ENCODE peak calls at places on chromosome 14, in four cellular contexts. B, N, V and A are unnamed samples.

GRCh38 chr14:56328021-56328420 is 209.8 kb downstream of the PELI2 start:
- DNase-seq in N (no peak), B (no peak), V (no peak), A (no peak)

GRCh38 chr14:88380405-88380804 is 5.1 kb upstream of the SPATA7 start:
- DNase-seq in N (no peak), B (no peak), V (peak), A (no peak)

GRCh38 chr14:99578541-99579044 is 25.4 kb downstream of the CCDC85C start:
- DNase-seq in N (no peak), B (no peak), V (no peak), A (no peak)

GRCh38 chr14:22227084-22227483 is 361.9 kb downstream of the DAD1 start:
- DNase-seq in B (no peak), N (no peak), V (no peak), A (no peak)

GRCh38 chr14:22847661-22848341 is 11.4 kb downstream of the MMP14 start:
- DNase-seq in V (peak), N (no peak), B (no peak), A (no peak)

GRCh38 chr14:102196436-102197230 is 56.9 kb downstream of the WDR20 start:
- DNase-seq in B (no peak), V (no peak), N (no peak), A (no peak)

GRCh38 chr14:58637040-58637390 is 747 bp upstream of the DACT1 start:
- DNase-seq in B (peak), V (peak), N (no peak), A (peak)

GRCh38 chr14:26531894-26532293 is 65.9 kb downstream of the NOVA1 start:
- DNase-seq in N (no peak), V (peak), B (no peak), A (no peak)

GRCh38 chr14:103735022-103735421 is 19.4 kb downstream of the ZFYVE21 start:
- DNase-seq in B (no peak), N (no peak), V (no peak), A (no peak)

GRCh38 chr14:91374287-91374880 is 43.2 kb downstream of the CCDC88C start:
- DNase-seq in B (no peak), N (no peak), V (no peak), A (no peak)

GRCh38 chr14:40340708-40341107 is 908.5 kb upstream of the FBXO33 start:
- DNase-seq in N (no peak), B (no peak), V (no peak), A (no peak)

GRCh38 chr14:24437020-24437735 is 5.4 kb downstream of the SDR39U1 start:
- DNase-seq in B (no peak), V (no peak), N (no peak), A (no peak)

GRCh38 chr14:54818201-54819133 is 84.2 kb downstream of the GCH1 start:
- DNase-seq in B (no peak), V (peak), N (no peak), A (no peak)

GRCh38 chr14:53723221-53723620 is 233.4 kb downstream of the BMP4 start:
- DNase-seq in N (no peak), V (no peak), B (no peak), A (no peak)

GRCh38 chr14:30921305-30921704 is 46.9 kb downstream of the COCH start:
- DNase-seq in N (no peak), V (no peak), B (no peak), A (no peak)

GRCh38 chr14:96156804-96157760 is 47.6 kb upstream of the BDKRB2 start:
- DNase-seq in V (no peak), N (no peak), B (no peak), A (no peak)

GRCh38 chr14:51852541-51852940 is 7.9 kb upstream of the GNG2 start:
- DNase-seq in V (no peak), N (no peak), B (no peak), A (no peak)

GRCh38 chr14:72753044-72753710 is 140.7 kb downstream of the DPF3 start:
- DNase-seq in N (no peak), V (no peak), B (no peak), A (no peak)

GRCh38 chr14:99156814-99157213 is 115.2 kb downstream of the BCL11B start:
- DNase-seq in N (no peak), V (no peak), B (no peak), A (no peak)

GRCh38 chr14:94375552-94376107 is 12.8 kb downstream of the SERPINA1 start:
- DNase-seq in V (no peak), N (no peak), B (no peak), A (no peak)

GRCh38 chr14:58160561-58160960 is 8.5 kb upstream of the ARMH4 start:
- DNase-seq in V (no peak), N (no peak), B (no peak), A (no peak)

GRCh38 chr14:89921896-89922548 is 32.5 kb downstream of the EFCAB11 start:
- DNase-seq in B (no peak), V (peak), N (no peak), A (no peak)

GRCh38 chr14:62673014-62673727 is 372.1 kb downstream of the KCNH5 start:
- DNase-seq in N (no peak), B (no peak), V (no peak), A (no peak)

GRCh38 chr14:105151131-105151837 is 17.3 kb downstream of the JAG2 start:
- DNase-seq in N (no peak), V (no peak), B (no peak), A (no peak)

GRCh38 chr14:54627325-54627717 is 60.4 kb downstream of the SAMD4A start:
- DNase-seq in B (no peak), V (no peak), N (no peak), A (no peak)

GRCh38 chr14:55212611-55213010 is 21.2 kb upstream of the DLGAP5 start:
- DNase-seq in N (no peak), B (no peak), V (peak), A (no peak)

GRCh38 chr14:77303417-77304156 is 17.1 kb downstream of the POMT2 start:
- DNase-seq in B (peak), N (no peak), V (peak), A (no peak)

GRCh38 chr14:101065246-101065645 is 161.7 kb upstream of the RTL1 start:
- DNase-seq in B (no peak), N (no peak), V (no peak), A (no peak)

GRCh38 chr14:104941508-104942365 is 17.1 kb downstream of the PLD4 start:
- DNase-seq in V (no peak), B (no peak), N (no peak), A (no peak)

GRCh38 chr14:29810064-29810463 is 117.6 kb downstream of the PRKD1 start:
- DNase-seq in N (no peak), V (no peak), B (no peak), A (no peak)

GRCh38 chr14:105385698-105386365 is 12.5 kb upstream of the TEX22 start:
- DNase-seq in V (no peak), N (no peak), B (no peak), A (no peak)

GRCh38 chr14:85599939-85600338 is 70.0 kb downstream of the FLRT2 start:
- DNase-seq in B (no peak), N (no peak), V (no peak), A (no peak)

GRCh38 chr14:54398028-54398368 is 1.2 kb downstream of the CDKN3 start:
- DNase-seq in B (no peak), V (no peak), N (no peak), A (no peak)

GRCh38 chr14:77301103-77301502 is 19.6 kb downstream of the POMT2 start:
- DNase-seq in V (peak), N (peak), B (peak), A (peak)